ENCODE peak calls at places on chromosomes 2 and 18, in eight cellular contexts. B is ovary, Z is adrenal gland, V is heart left ventricle, I is sigmoid colon, W is body of pancreas, H is IMR-90, C is transverse colon. J is an unnamed sample.

GRCh38 chr2:43605079-43605655 is 9.3 kb upstream of the THADA start:
- DNase-seq in H (peak; percentile 72), C (peak; percentile 14), V (no peak), B (no peak), Z (no peak), W (peak; percentile 32), I (no peak), J (no peak)

GRCh38 chr2:20401495-20401855 is 45.4 kb upstream of the RHOB start:
- DNase-seq in C (no peak), H (no peak), W (no peak), B (no peak), Z (no peak), V (no peak), I (peak; percentile 48), J (no peak)

GRCh38 chr18:56962322-56962721 is 184.6 kb upstream of the BOD1L2 start:
- DNase-seq in V (no peak), C (no peak), H (no peak), W (no peak), Z (no peak), I (no peak), B (no peak), J (no peak)

GRCh38 chr2:122326448-122326847 is 571.0 kb downstream of the TSN start:
- DNase-seq in W (no peak), B (no peak), H (no peak), I (no peak), Z (no peak), C (no peak), V (no peak), J (no peak)

GRCh38 chr2:39875182-39875913 is 96.3 kb upstream of the THUMPD2 start:
- DNase-seq in Z (peak; percentile 48), B (peak; percentile 48), W (no peak), V (peak; percentile 27), H (peak; percentile 97), C (peak; percentile 19), I (peak; percentile 79), J (no peak)

GRCh38 chr2:179991344-179991743 is 15.8 kb downstream of the CWC22 start:
- DNase-seq in B (no peak), I (no peak), Z (no peak), V (no peak), C (no peak), H (no peak), W (no peak), J (no peak)

GRCh38 chr2:232477751-232478510 is 9.7 kb downstream of the ECEL1 start:
- DNase-seq in B (peak; percentile 20), W (no peak), I (peak; percentile 49), C (no peak), Z (peak; percentile 5), V (no peak), H (no peak), J (peak; percentile 67)

GRCh38 chr18:22547807-22548561 is 130.3 kb upstream of the CTAGE1 start:
- DNase-seq in W (no peak), I (no peak), C (no peak), H (peak; percentile 53), V (no peak), Z (no peak), B (no peak), J (no peak)

GRCh38 chr2:135685361-135685760 is 56.3 kb upstream of the UBXN4 start:
- DNase-seq in Z (no peak), V (no peak), I (no peak), W (no peak), H (peak; percentile 64), C (no peak), B (no peak), J (no peak)

GRCh38 chr2:95331606-95332005 is 34.5 kb downstream of the KCNIP3 start:
- DNase-seq in V (no peak), H (no peak), Z (no peak), W (no peak), C (no peak), I (no peak), B (no peak), J (no peak)

GRCh38 chr2:69624153-69624552 is 19.4 kb downstream of the AAK1 start:
- DNase-seq in I (no peak), W (no peak), V (no peak), H (peak; percentile 30), C (no peak), Z (no peak), B (no peak), J (no peak)

GRCh38 chr2:25838152-25838756 is 40.0 kb downstream of the ASXL2 start:
- DNase-seq in V (no peak), H (no peak), Z (no peak), C (no peak), I (no peak), W (no peak), B (no peak), J (no peak)

GRCh38 chr2:28445448-28446258 is 50.2 kb upstream of the PLB1 start:
- DNase-seq in B (no peak), W (no peak), C (no peak), Z (peak; percentile 81), V (no peak), H (peak; percentile 97), I (no peak), J (no peak)

GRCh38 chr2:237444026-237444425 is 30.1 kb upstream of the COL6A3 start:
- DNase-seq in Z (no peak), C (no peak), I (no peak), B (no peak), H (no peak), V (no peak), W (no peak), J (no peak)

GRCh38 chr2:174083843-174084458 is 118.8 kb upstream of the SP3 start:
- DNase-seq in I (no peak), B (no peak), H (no peak), Z (no peak), W (no peak), C (no peak), V (no peak), J (no peak)

DNA sequence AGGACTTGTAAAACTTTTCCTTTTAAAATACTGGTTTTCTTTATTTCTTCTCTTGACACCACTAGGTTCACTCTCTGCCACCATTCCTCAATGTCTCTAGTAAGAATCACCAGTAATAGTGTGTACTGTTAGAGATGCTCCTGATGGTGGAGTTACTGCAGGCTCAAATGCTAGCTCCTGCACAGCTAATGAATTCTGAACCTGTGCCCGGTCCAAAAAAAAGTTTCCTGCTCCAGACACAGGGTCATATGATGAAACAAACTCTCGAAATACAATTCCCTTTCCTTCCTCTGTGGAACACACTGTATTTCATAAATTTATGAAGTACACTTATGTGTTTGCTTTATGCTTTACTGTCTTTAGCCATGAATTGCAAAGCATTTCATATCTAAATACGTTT is 19.2 kb downstream of the PMS1 start:
- DNase-seq in Z (no peak), I (no peak), W (no peak), H (no peak), V (no peak), B (no peak), C (no peak), J (no peak)
- H3K4me1 ChIP-seq in Z (peaks cover 14% of the 10 kb centered on the region), I (peaks cover 3% of the 10 kb centered on the region), W (peaks cover 4% of the 10 kb centered on the region), H (peaks cover 8% of the 10 kb centered on the region), V (no peaks in the 10 kb centered on the region), B (no peaks in the 10 kb centered on the region), C (no peaks in the 10 kb centered on the region), J (no peaks in the 10 kb centered on the region)

GRCh38 chr2:119389615-119390306 is 23.0 kb downstream of the DBI start:
- DNase-seq in H (peak; percentile 45), V (peak; percentile 36), B (peak; percentile 56), I (no peak), C (peak; percentile 50), Z (peak; percentile 83), W (peak; percentile 87), J (no peak)

GRCh38 chr2:119385465-119385864 is 18.7 kb downstream of the DBI start:
- DNase-seq in B (no peak), Z (no peak), H (no peak), V (no peak), C (no peak), W (no peak), I (no peak), J (no peak)

GRCh38 chr2:119383410-119384140 is 16.8 kb downstream of the DBI start:
- DNase-seq in Z (no peak), H (no peak), C (no peak), I (no peak), V (no peak), B (no peak), W (peak; percentile 88), J (no peak)

GRCh38 chr2:119384971-119385370 is 18.2 kb downstream of the DBI start:
- DNase-seq in W (no peak), B (no peak), C (no peak), H (no peak), V (no peak), I (no peak), Z (no peak), J (no peak)

DNA sequence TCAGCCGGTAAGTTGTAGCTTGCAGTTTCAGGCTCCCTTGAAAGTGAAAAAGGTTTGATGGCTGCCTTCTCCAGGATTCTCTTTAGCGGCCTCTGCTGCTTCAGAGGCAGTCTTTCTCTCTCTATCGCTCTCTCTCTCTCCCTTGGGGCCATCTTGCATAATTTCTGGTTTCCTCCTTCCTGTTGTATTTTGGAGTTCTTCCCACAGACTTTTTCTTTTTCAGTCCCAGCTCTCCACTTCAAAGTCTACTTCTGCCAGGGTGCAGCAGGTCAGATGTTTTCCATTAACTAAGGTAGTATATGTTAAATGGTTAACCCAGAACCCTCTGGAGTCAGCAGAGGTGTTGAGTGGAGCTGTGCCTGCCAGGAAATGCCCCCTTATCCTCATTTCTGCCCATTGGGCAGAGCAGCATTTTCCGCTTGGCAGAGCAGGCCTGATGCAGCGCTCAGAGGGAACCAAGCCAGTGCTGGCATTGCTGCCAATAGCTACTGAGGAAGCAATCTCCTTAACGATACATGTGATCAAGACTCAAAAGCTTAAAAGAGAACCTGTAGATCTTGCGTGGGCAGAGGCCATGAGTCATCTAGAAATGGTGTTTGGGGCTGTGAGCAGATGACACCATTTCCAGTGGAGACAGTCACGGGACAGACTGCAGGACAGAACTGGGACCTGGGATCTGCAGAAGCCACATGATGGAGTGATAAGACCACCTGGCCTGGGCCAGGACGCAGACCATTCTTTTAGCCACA is 20.8 kb downstream of the DBI start:
- DNase-seq in W (peak; percentile 79), C (peak; percentile 55), B (peak; percentile 46), H (peak; percentile 20), V (peak; percentile 63), I (peak; percentile 74), Z (peak; percentile 78), J (no peak)
- TF ChIP-seq CTCF in W (peak; percentile 5), C (no peak), B (no peak), H (no peak), V (peak; percentile 40), I (no peak), Z (no peak), J (no peak)

DNA sequence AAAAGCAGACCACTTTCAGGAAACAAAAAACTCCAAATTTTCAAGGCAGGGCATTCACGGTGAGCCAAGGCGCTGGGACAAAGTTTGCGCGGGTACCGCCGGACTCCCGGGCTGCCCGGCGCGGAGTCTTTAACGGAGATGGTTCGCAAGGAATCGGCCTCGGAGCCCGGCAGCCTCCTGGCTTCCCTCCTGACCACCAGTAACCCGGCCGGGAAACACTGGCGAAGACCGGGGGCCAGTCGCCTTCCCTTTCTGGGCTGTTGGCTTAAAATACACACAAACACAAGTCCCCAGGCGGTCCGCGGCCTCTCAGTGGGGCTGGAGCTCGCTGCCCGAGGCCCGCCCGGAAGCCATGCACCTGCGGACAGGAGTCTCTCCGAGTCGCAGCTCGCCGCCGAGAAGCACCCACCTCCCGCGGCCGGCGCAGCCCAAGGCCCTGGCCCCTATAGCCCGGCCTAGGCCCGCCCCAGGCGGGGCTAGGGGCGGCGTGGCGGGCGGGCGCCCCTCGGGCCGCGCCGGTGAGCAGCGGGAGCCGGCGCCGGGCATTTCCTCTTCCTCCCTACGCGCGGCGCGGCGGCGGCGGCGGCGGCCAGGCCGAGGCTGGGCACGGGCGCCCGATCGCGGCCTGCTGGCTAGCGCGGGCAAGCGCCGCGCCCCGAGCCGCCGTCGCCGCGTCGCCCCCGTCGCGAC is 550 bp upstream of the KCMF1 start:
- DNase-seq in H (peak; percentile 36), W (peak; percentile 74), C (peak; percentile 74), I (peak; percentile 83), B (peak; percentile 74), Z (peak; percentile 56), V (peak; percentile 59), J (peak; percentile 95)
- TF ChIP-seq POLR2A in H (peak; percentile 14), W (peak; percentile 85), C (peak; percentile 68), I (no peak), B (no peak), Z (peak; percentile 33), V (peak; percentile 41), J (no peak)

GRCh38 chr2:33482518-33482917 is 6.1 kb downstream of the RASGRP3 start:
- DNase-seq in V (no peak), I (no peak), H (no peak), Z (no peak), W (no peak), B (no peak), C (no peak), J (no peak)
- H3K4me1 ChIP-seq in V (peaks cover 13% of the 10 kb centered on the region), I (peaks cover 7% of the 10 kb centered on the region), H (peaks cover 4% of the 10 kb centered on the region), Z (peaks cover 4% of the 10 kb centered on the region), W (peaks cover 15% of the 10 kb centered on the region), B (no peaks in the 10 kb centered on the region), C (peaks cover 4% of the 10 kb centered on the region), J (peaks cover 66% of the 10 kb centered on the region)

J was measured in spleen.